ENCODE peak calls at places on chromosome 19, in ten cellular contexts. P is HuH-7; V is stimulated activated CD4-positive, alpha-beta T cell treated with anti-CD3 and anti-CD28 coated beads, Interleukin-1b, Interleukin-23, amount 100 ng/mL, for 1 hour; Y is pulmonary artery endothelial cell; O is uterus; K is activated CD4-positive, alpha-beta T cell treated with anti-CD3 and anti-CD28 coated beads for 4 hours; W is psoas muscle; R is T-helper 17 cell; I is EL; F is right cardiac atrium. E is an unnamed sample.

GRCh38 chr19:50248413-50248812 is 45.0 kb downstream of the MYH14 start:
- DNase-seq in P (no peak), V (no peak), Y (no peak), O (no peak), K (no peak), W (no peak), R (no peak), I (no peak), F (no peak), E (no peak)

GRCh38 chr19:2003901-2004300 is 11.6 kb downstream of the BTBD2 start:
- DNase-seq in P (no peak), V (no peak), Y (no peak), O (no peak), K (no peak), W (no peak), R (no peak), I (no peak), F (no peak), E (no peak)

GRCh38 chr19:44607049-44607448 is 6.3 kb upstream of the IGSF23 start:
- DNase-seq in P (no peak), V (no peak), Y (peak), O (peak), K (no peak), W (no peak), R (no peak), I (peak), F (no peak), E (no peak)

GRCh38 chr19:52992109-52993004 is 21.4 kb upstream of the ERVV-1 start:
- DNase-seq in P (no peak), V (no peak), Y (no peak), O (peak), K (no peak), W (peak), R (no peak), I (peak), F (peak), E (peak)

GRCh38 chr19:45976180-45976579 is 2.5 kb upstream of the NOVA2 start:
- DNase-seq in P (no peak), V (no peak), Y (no peak), O (no peak), K (no peak), W (no peak), R (no peak), I (no peak), F (no peak), E (no peak)

GRCh38 chr19:33298146-33298911 is 4.0 kb downstream of the CEBPA start:
- DNase-seq in P (no peak), V (no peak), Y (no peak), O (no peak), K (no peak), W (no peak), R (no peak), I (no peak), F (no peak), E (no peak)

GRCh38 chr19:277581-278165 is 13.5 kb downstream of the PLPP2 start:
- DNase-seq in P (no peak), V (no peak), Y (no peak), O (no peak), K (no peak), W (no peak), R (no peak), I (no peak), F (no peak), E (peak)

GRCh38 chr19:46404039-46404883 is 9.1 kb downstream of the CCDC8 start:
- DNase-seq in P (peak), V (no peak), Y (no peak), O (peak), K (no peak), W (peak), R (no peak), I (peak), F (peak), E (peak)

GRCh38 chr19:3771906-3772450 is at the start of gene RAX2:
- DNase-seq in P (no peak), V (no peak), Y (no peak), O (peak), K (no peak), W (no peak), R (no peak), I (no peak), F (no peak), E (no peak)

GRCh38 chr19:15332311-15332996 is at the start of gene BRD4:
- DNase-seq in P (peak), V (peak), Y (no peak), O (peak), K (peak), W (peak), R (peak), I (peak), F (peak), E (peak)

GRCh38 chr19:4748589-4748988 is 24.9 kb upstream of the DPP9 start:
- DNase-seq in P (no peak), V (no peak), Y (no peak), O (no peak), K (no peak), W (no peak), R (no peak), I (no peak), F (no peak), E (no peak)

GRCh38 chr19:5154129-5154798 is 185.4 kb downstream of the KDM4B start:
- DNase-seq in P (peak), V (no peak), Y (no peak), O (peak), K (peak), W (no peak), R (no peak), I (peak), F (no peak), E (peak)

GRCh38 chr19:40341601-40342482 is 6.4 kb downstream of the C19orf47 start:
- DNase-seq in P (no peak), V (no peak), Y (no peak), O (no peak), K (no peak), W (peak), R (no peak), I (no peak), F (peak), E (peak)

GRCh38 chr19:33673258-33673875 is 51.6 kb downstream of the CHST8 start:
- DNase-seq in P (no peak), V (no peak), Y (no peak), O (no peak), K (no peak), W (no peak), R (no peak), I (no peak), F (no peak), E (no peak)

GRCh38 chr19:5393088-5393487 is 52.5 kb upstream of the PTPRS start:
- DNase-seq in P (no peak), V (no peak), Y (no peak), O (no peak), K (no peak), W (no peak), R (no peak), I (no peak), F (no peak), E (no peak)

GRCh38 chr19:49949735-49950589 is 11.0 kb downstream of the SIGLEC11 start:
- DNase-seq in P (no peak), V (no peak), Y (no peak), O (no peak), K (no peak), W (no peak), R (no peak), I (no peak), F (no peak), E (no peak)

GRCh38 chr19:3599776-3600183 is 6.9 kb downstream of the TBXA2R start:
- DNase-seq in P (peak), V (no peak), Y (no peak), O (no peak), K (no peak), W (no peak), R (no peak), I (no peak), F (no peak), E (no peak)

E was measured in AG20443.